ENCODE peak calls at places on chromosomes 16 and 17, in ten cellular contexts. W, X, J, V, N, Q, S, A, E and L are unnamed samples.

GRCh38 chr16:88965826-88966480 is 11.1 kb downstream of the CBFA2T3 start:
- DNase-seq in X (no peak), J (no peak), A (no peak), S (no peak), V (no peak), W (no peak), Q (no peak), N (no peak), E (no peak), L (no peak)

GRCh38 chr17:37562016-37562745 is 47.0 kb downstream of the SYNRG start:
- DNase-seq in V (no peak), N (no peak), A (no peak), J (no peak), S (no peak), X (no peak), E (no peak), W (no peak), Q (no peak), L (no peak)

GRCh38 chr17:1519678-1520077 is 3.3 kb upstream of the INPP5K start:
- DNase-seq in X (no peak), J (no peak), A (no peak), S (no peak), W (no peak), V (no peak), Q (no peak), E (no peak), N (no peak), L (no peak)

GRCh38 chr17:67606471-67606870 is 111.3 kb upstream of the NOL11 start:
- DNase-seq in X (no peak), Q (no peak), J (peak), E (no peak), W (no peak), N (peak), A (peak), V (no peak), S (peak), L (no peak)

GRCh38 chr16:4081035-4081434 is 35.2 kb downstream of the ADCY9 start:
- DNase-seq in S (no peak), A (no peak), N (no peak), X (no peak), J (no peak), Q (no peak), V (no peak), E (no peak), W (no peak), L (no peak)

GRCh38 chr17:75588546-75589016 is 981 bp downstream of the MYO15B start:
- DNase-seq in Q (no peak), E (no peak), X (no peak), S (no peak), N (no peak), V (peak), A (no peak), W (no peak), J (peak), L (no peak)

GRCh38 chr16:56781565-56781964 is 51.6 kb downstream of the NUP93 start:
- DNase-seq in X (no peak), N (no peak), A (no peak), W (no peak), Q (no peak), V (no peak), S (no peak), E (no peak), J (no peak), L (no peak)

GRCh38 chr16:74064120-74064735 is 232.4 kb upstream of the PSMD7 start:
- DNase-seq in A (no peak), Q (no peak), N (no peak), X (no peak), J (no peak), S (no peak), E (no peak), V (no peak), W (no peak), L (no peak)

GRCh38 chr17:37527249-37527851 is 37.7 kb downstream of the DUSP14 start:
- DNase-seq in N (peak), J (no peak), A (no peak), S (peak), E (peak), W (peak), Q (peak), X (no peak), V (no peak), L (no peak)

GRCh38 chr17:77489898-77490265 is 349.1 kb downstream of the SEC14L1 start:
- DNase-seq in A (peak), S (peak), J (peak), N (peak), Q (no peak), X (peak), W (no peak), V (no peak), E (no peak), L (no peak)

GRCh38 chr17:40490289-40490853 is 11.1 kb downstream of the TNS4 start:
- DNase-seq in Q (no peak), E (peak), V (no peak), J (peak), X (peak), N (peak), W (peak), S (peak), A (peak), L (no peak)

GRCh38 chr17:18143044-18143936 is 34.7 kb downstream of the MYO15A start:
- DNase-seq in X (no peak), V (peak), Q (peak), J (no peak), E (peak), W (no peak), N (peak), S (no peak), A (no peak), L (no peak)

GRCh38 chr16:4694664-4695451 is 1.5 kb downstream of the NUDT16L1 start:
- DNase-seq in E (no peak), X (peak), J (peak), W (peak), S (no peak), Q (peak), A (peak), N (no peak), V (no peak), L (no peak)

GRCh38 chr17:78875738-78876597 is 27.0 kb downstream of the CEP295NL start:
- DNase-seq in S (no peak), W (peak), A (no peak), N (peak), Q (no peak), X (no peak), J (no peak), V (no peak), E (no peak), L (no peak)

GRCh38 chr17:37700881-37701280 is 44.0 kb downstream of the HNF1B start:
- DNase-seq in W (no peak), E (no peak), Q (no peak), A (peak), X (no peak), S (no peak), V (no peak), J (no peak), N (no peak), L (no peak)

GRCh38 chr17:83203472-83204221 is 124.2 kb downstream of the METRNL start:
- DNase-seq in N (peak), W (no peak), S (peak), J (peak), V (no peak), A (peak), E (no peak), Q (no peak), X (peak), L (no peak)

GRCh38 chr16:51327001-51327400 is 175.9 kb upstream of the SALL1 start:
- DNase-seq in A (no peak), W (peak), X (no peak), S (no peak), N (peak), E (peak), Q (peak), J (no peak), V (no peak), L (no peak)

GRCh38 chr17:68222586-68222985 is 25.3 kb upstream of the AMZ2 start:
- DNase-seq in W (no peak), X (no peak), S (no peak), N (no peak), A (no peak), Q (no peak), E (no peak), V (no peak), J (no peak), L (no peak)

GRCh38 chr17:13540546-13540945 is 61.2 kb downstream of the HS3ST3A1 start:
- DNase-seq in X (no peak), E (no peak), N (no peak), S (no peak), J (no peak), A (no peak), V (no peak), W (no peak), Q (no peak), L (no peak)

GRCh38 chr17:49971848-49972485 is 3.0 kb downstream of the DLX4 start:
- DNase-seq in X (no peak), N (no peak), Q (no peak), S (no peak), V (no peak), W (no peak), E (no peak), A (no peak), J (no peak), L (no peak)

GRCh38 chr16:5649762-5650445 is 552.3 kb upstream of the EEF2KMT start:
- DNase-seq in A (no peak), X (no peak), S (no peak), J (no peak), E (no peak), W (no peak), N (no peak), Q (no peak), V (no peak), L (no peak)

GRCh38 chr17:1912146-1912545 is 82.3 kb downstream of the RPA1 start:
- DNase-seq in E (no peak), J (no peak), A (no peak), X (no peak), S (no peak), N (no peak), V (no peak), Q (no peak), W (no peak), L (no peak)

GRCh38 chr16:49056546-49056945 is 225.1 kb downstream of the CBLN1 start:
- DNase-seq in V (no peak), W (no peak), N (no peak), A (no peak), Q (no peak), E (no peak), J (no peak), X (no peak), S (no peak), L (no peak)

GRCh38 chr17:77909236-77909635 is 49.3 kb upstream of the TNRC6C start:
- DNase-seq in W (no peak), A (peak), E (no peak), V (no peak), X (peak), S (no peak), N (no peak), J (peak), Q (no peak), L (no peak)

GRCh38 chr17:59512844-59513383 is 52.5 kb upstream of the DHX40 start:
- DNase-seq in S (no peak), X (no peak), A (no peak), N (no peak), V (no peak), E (no peak), W (no peak), Q (no peak), J (no peak), L (no peak)

GRCh38 chr17:12549499-12549901 is 116.2 kb upstream of the MYOCD start:
- DNase-seq in A (no peak), J (no peak), E (no peak), S (no peak), W (no peak), N (peak), V (no peak), X (no peak), Q (peak), L (no peak)

GRCh38 chr16:12087901-12088364 is 111.4 kb downstream of the SNX29 start:
- DNase-seq in J (no peak), A (peak), S (no peak), E (no peak), N (no peak), W (no peak), V (no peak), Q (no peak), X (no peak), L (no peak)

GRCh38 chr16:68973611-68974120 is 130.3 kb downstream of the TANGO6 start:
- DNase-seq in A (no peak), J (no peak), W (no peak), X (no peak), V (no peak), Q (no peak), S (no peak), N (no peak), E (no peak), L (no peak)

GRCh38 chr16:4367393-4367856 is 4.2 kb upstream of the VASN start:
- DNase-seq in Q (no peak), W (no peak), N (no peak), E (no peak), A (no peak), V (no peak), J (no peak), X (no peak), S (no peak), L (no peak)

DNA sequence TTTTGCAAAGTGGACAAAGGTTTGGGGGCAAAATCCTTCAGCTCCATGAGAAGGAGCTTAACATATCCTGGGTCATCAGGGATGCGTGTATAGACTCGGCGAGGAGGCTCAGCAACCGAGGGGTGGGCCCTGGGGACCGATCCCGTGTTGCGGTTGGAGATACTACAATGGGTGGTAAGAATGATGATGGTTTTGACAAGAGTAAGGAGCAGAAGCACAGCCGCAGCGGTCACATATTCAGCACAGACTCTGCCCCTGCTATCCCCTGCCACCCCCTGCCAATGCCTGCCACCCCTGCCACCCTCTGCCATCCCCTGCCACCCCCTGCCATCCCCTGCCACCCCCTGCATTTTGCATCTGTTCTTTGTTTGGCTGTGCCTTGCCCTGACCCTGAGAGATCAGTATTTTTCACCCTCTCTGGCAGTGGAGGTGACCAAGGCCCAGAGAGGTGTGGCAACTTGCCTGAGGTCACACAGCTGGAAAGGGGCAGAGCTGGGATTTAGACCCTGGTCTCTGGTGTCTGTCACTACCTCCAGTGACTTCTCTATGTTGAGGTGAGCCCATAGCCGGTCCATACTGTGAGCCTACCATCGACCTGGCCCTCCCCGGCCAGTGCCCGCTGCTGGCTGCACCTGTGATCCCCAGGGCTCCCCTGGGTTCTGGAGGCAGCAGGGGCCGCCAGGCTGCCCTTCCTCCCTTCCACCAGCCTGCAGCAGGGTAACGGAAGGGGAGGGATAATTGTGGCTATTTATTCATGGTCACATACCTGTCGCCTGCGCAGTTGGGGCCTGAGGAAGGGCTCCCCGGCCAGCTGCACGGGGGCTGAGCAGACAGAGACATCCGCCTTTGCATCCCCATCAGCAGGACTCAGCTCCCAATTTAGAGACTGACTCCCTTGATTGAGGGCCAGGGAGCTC is 74.9 kb upstream of the CBX4 start:
- DNase-seq in X (no peak), S (no peak), J (peak), N (no peak), V (no peak), Q (no peak), A (no peak), W (no peak), E (no peak), L (no peak)
- TF ChIP-seq CTCF in X (no peak), S (no peak), J (no peak), N (no peak), V (no peak), Q (no peak), A (no peak), W (no peak), E (no peak), L (no peak)

DNA sequence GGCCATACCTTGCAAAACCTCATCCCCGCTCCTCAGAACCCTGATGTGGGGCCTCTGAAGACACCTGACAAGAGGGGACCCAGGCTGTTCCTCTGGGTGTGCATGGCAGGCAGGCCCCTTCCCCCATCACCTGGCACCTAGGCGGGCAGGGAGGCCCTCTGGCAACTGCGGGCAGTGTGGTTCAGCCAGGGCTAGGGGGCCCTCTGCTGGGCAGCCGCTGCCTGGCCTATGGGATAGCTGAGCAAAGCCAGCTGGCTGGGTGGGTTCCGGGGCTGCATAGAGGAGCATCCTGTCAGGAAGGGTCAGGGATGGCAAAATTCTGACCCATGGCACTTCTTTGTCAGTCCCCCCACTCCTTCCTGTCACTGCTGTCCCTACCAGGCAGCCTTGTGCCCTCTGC is 228.7 kb upstream of the ASIC2 start:
- DNase-seq in S (peak), J (no peak), X (no peak), A (no peak), N (no peak), E (no peak), Q (no peak), V (no peak), W (no peak), L (no peak)
- TF ChIP-seq CTCF in S (no peak), J (no peak), X (no peak), A (peak), N (peak), E (no peak), Q (no peak), V (peak), W (no peak), L (no peak)

GRCh38 chr17:30095507-30096244 is 20.9 kb upstream of the NSRP1 start:
- DNase-seq in Q (peak), A (no peak), N (peak), X (no peak), V (peak), E (peak), S (no peak), J (no peak), W (peak), L (peak)
- TF ChIP-seq CTCF in Q (peak), A (peak), N (peak), X (no peak), V (peak), E (peak), S (peak), J (peak), W (peak), L (peak)

GRCh38 chr17:52297230-52298010 is 138.9 kb upstream of the CA10 start:
- DNase-seq in A (no peak), Q (no peak), N (peak), S (no peak), V (no peak), E (peak), W (no peak), J (no peak), X (no peak), L (no peak)
- TF ChIP-seq CTCF in A (no peak), Q (no peak), N (no peak), S (no peak), V (peak), E (peak), W (no peak), J (no peak), X (no peak), L (no peak)

DNA sequence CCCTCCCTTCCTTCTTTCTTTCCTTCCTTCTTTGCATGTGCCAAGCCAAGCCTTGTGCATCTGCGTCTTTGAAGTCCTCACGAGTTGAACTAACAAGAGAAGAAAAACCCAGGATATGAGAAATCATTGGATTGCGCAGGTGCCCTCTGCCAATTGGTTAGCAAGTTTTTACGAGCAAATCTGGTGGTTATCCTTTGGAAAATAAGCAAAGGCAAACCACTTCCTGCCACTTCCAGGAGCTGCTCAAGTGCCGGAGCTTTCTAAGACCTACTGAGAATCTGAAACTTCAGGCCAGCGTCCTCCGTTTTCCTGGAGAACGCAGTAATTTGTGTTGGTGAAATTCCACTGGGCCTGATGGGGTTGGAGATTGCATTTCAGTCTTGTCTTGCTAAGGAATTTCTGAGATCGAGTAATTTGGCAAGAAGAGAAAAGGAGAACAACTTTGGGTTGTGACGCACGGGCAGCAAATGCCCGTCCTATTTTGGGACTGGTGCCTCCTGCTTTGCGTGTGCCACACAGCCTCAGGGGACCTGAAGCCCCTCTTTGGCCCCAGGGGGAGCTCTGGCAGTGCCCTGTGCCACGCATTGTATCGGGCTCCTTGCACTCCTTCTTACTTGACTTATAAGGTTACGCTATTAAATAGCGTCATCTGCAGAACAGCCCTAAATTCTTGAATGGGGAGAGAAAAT is 56.4 kb downstream of the CMIP start:
- DNase-seq in N (peak), X (peak), Q (peak), J (no peak), W (peak), E (peak), S (no peak), V (no peak), A (no peak), L (no peak)
- TF ChIP-seq CTCF in N (no peak), X (no peak), Q (no peak), J (no peak), W (no peak), E (no peak), S (no peak), V (no peak), A (no peak), L (no peak)

GRCh38 chr16:28537076-28537475 is 1.7 kb downstream of the NUPR1 start:
- DNase-seq in E (peak), Q (no peak), W (no peak), J (no peak), X (no peak), S (no peak), V (no peak), A (no peak), N (no peak), L (no peak)
- TF ChIP-seq CTCF in E (no peak), Q (no peak), W (no peak), J (no peak), X (no peak), S (no peak), V (no peak), A (no peak), N (no peak), L (no peak)

GRCh38 chr16:31355701-31356100 is 725 bp downstream of the ITGAX start:
- DNase-seq in X (no peak), V (no peak), N (no peak), W (no peak), E (no peak), J (no peak), S (no peak), Q (no peak), A (no peak), L (no peak)
- TF ChIP-seq CTCF in X (no peak), V (no peak), N (no peak), W (no peak), E (no peak), J (no peak), S (no peak), Q (no peak), A (no peak), L (no peak)

GRCh38 chr16:1380195-1380594 is 28.5 kb downstream of the GNPTG start:
- DNase-seq in J (no peak), X (no peak), W (no peak), E (no peak), S (no peak), V (no peak), A (no peak), N (no peak), Q (no peak), L (no peak)
- TF ChIP-seq CTCF in J (no peak), X (no peak), W (no peak), E (no peak), S (no peak), V (no peak), A (no peak), N (no peak), Q (no peak), L (no peak)

DNA sequence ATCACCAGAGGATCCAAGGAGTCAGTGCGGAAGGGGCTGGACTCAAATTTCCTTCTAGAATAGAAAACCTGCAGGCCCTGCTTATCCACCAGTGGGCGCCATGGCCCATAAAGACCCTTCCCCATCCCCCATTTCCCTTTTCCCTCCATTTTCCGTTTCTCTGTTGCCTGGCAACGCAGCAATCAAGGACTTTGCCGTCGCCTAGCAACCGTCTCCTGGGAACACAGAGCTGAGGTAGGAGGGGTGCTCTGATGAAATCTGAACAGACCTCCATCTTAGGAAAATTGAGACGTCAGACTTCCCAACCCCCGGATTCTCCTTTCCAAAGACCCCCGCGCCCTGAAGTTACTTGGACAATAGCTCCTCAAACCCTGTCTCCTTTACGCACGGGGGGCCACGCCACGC is 5.7 kb downstream of the DLG4 start:
- DNase-seq in E (peak), A (peak), W (no peak), N (peak), J (no peak), S (no peak), X (no peak), V (peak), Q (peak), L (no peak)
- TF ChIP-seq CTCF in E (peak), A (peak), W (peak), N (peak), J (peak), S (peak), X (no peak), V (peak), Q (peak), L (peak)